ENCODE peak calls at places on chromosomes 6 and 20, in four cellular contexts. One of them, this sample, is unnamed.

GRCh38 chr6:158185729-158186456 is 17.7 kb downstream of the GTF2H5 start:
- DNase-seq in GM12865: no peak
- DNase-seq in CMK: no peak
- DNase-seq in IMR-90: peak; percentile 67
- DNase-seq in this sample: no peak

GRCh38 chr20:1489328-1489727 is 1.9 kb downstream of the SIRPB2 start:
- DNase-seq in CMK: no peak
- DNase-seq in IMR-90: no peak
- DNase-seq in GM12865: no peak
- DNase-seq in this sample: no peak

GRCh38 chr6:169738972-169739529 is 12.3 kb downstream of the DYNLT2 start:
- DNase-seq in GM12865: no peak
- DNase-seq in IMR-90: no peak
- DNase-seq in CMK: no peak
- DNase-seq in this sample: no peak

GRCh38 chr6:75488026-75488425 is 5.6 kb downstream of the FILIP1 start:
- DNase-seq in IMR-90: peak; percentile 84
- DNase-seq in CMK: no peak
- DNase-seq in GM12865: no peak
- DNase-seq in this sample: no peak

GRCh38 chr6:42889815-42890214 is 10.4 kb downstream of the RPL7L1 start:
- DNase-seq in GM12865: peak; percentile 34
- DNase-seq in IMR-90: no peak
- DNase-seq in CMK: no peak
- DNase-seq in this sample: no peak

GRCh38 chr6:34527751-34528670 is 28.1 kb downstream of the SPDEF start:
- DNase-seq in IMR-90: no peak
- DNase-seq in GM12865: no peak
- DNase-seq in CMK: no peak
- DNase-seq in this sample: no peak

GRCh38 chr20:37943501-37944455 is 40.9 kb downstream of the VSTM2L start:
- DNase-seq in IMR-90: no peak
- DNase-seq in CMK: no peak
- DNase-seq in GM12865: no peak
- DNase-seq in this sample: peak; percentile 49

GRCh38 chr6:142551145-142551811 is 249.5 kb downstream of the ADGRG6 start:
- DNase-seq in CMK: no peak
- DNase-seq in GM12865: no peak
- DNase-seq in IMR-90: no peak
- DNase-seq in this sample: peak; percentile 70

GRCh38 chr6:28896505-28897392 is 27.0 kb downstream of the TRIM27 start:
- DNase-seq in CMK: no peak
- DNase-seq in GM12865: peak; percentile 78
- DNase-seq in IMR-90: peak; percentile 55
- DNase-seq in this sample: peak; percentile 78

GRCh38 chr20:48807586-48808381 is 20.0 kb downstream of the PREX1 start:
- DNase-seq in CMK: no peak
- DNase-seq in IMR-90: no peak
- DNase-seq in GM12865: no peak
- DNase-seq in this sample: no peak

GRCh38 chr6:24644377-24644776 is 1.6 kb downstream of the KIAA0319 start:
- DNase-seq in CMK: no peak
- DNase-seq in IMR-90: no peak
- DNase-seq in GM12865: no peak
- DNase-seq in this sample: no peak

GRCh38 chr6:170052991-170053821 is 237.7 kb downstream of the DLL1 start:
- DNase-seq in IMR-90: no peak
- DNase-seq in CMK: no peak
- DNase-seq in GM12865: no peak
- DNase-seq in this sample: no peak

GRCh38 chr6:5498579-5498899 is 237.2 kb downstream of the FARS2 start:
- DNase-seq in GM12865: no peak
- DNase-seq in IMR-90: peak; percentile 47
- DNase-seq in CMK: no peak
- DNase-seq in this sample: no peak

GRCh38 chr20:49701313-49701731 is 12.4 kb downstream of the B4GALT5 start:
- DNase-seq in IMR-90: peak; percentile 43
- DNase-seq in GM12865: no peak
- DNase-seq in CMK: no peak
- DNase-seq in this sample: no peak

GRCh38 chr6:158808918-158809678 is 10.1 kb downstream of the EZR start:
- DNase-seq in GM12865: peak; percentile 91
- DNase-seq in CMK: no peak
- DNase-seq in IMR-90: no peak
- DNase-seq in this sample: peak; percentile 29

GRCh38 chr6:136959471-136959891 is 37.4 kb downstream of the SLC35D3 start:
- DNase-seq in CMK: no peak
- DNase-seq in GM12865: no peak
- DNase-seq in IMR-90: no peak
- DNase-seq in this sample: peak; percentile 83

GRCh38 chr6:33392168-33392947 is 735 bp downstream of the KIFC1 start:
- DNase-seq in CMK: no peak
- DNase-seq in GM12865: peak; percentile 70
- DNase-seq in IMR-90: peak; percentile 44
- DNase-seq in this sample: no peak

GRCh38 chr6:149628865-149629544 is 19.5 kb downstream of the KATNA1 start:
- DNase-seq in CMK: no peak
- DNase-seq in GM12865: peak; percentile 63
- DNase-seq in IMR-90: no peak
- DNase-seq in this sample: no peak

GRCh38 chr20:25052255-25053206 is 5.4 kb downstream of the ACSS1 start:
- DNase-seq in GM12865: peak; percentile 67
- DNase-seq in CMK: no peak
- DNase-seq in IMR-90: no peak
- DNase-seq in this sample: peak; percentile 21

GRCh38 chr6:83613378-83613777 is 95.5 kb downstream of the SNAP91 start:
- DNase-seq in IMR-90: no peak
- DNase-seq in CMK: no peak
- DNase-seq in GM12865: no peak
- DNase-seq in this sample: no peak

GRCh38 chr20:62524486-62524885 is 48.7 kb upstream of the GATA5 start:
- DNase-seq in IMR-90: peak; percentile 6
- DNase-seq in CMK: peak; percentile 70
- DNase-seq in GM12865: no peak
- DNase-seq in this sample: no peak

GRCh38 chr6:95648636-95649035 is 71.3 kb downstream of the MANEA start:
- DNase-seq in IMR-90: no peak
- DNase-seq in CMK: no peak
- DNase-seq in GM12865: peak; percentile 15
- DNase-seq in this sample: no peak

GRCh38 chr6:69022991-69023390 is 387.9 kb downstream of the ADGRB3 start:
- DNase-seq in CMK: no peak
- DNase-seq in IMR-90: peak; percentile 53
- DNase-seq in GM12865: no peak
- DNase-seq in this sample: no peak

This sample was measured in islet precursor cell.